ENCODE peak calls at places on chromosome 12, in six cellular contexts. One of them, this sample, is unnamed.

GRCh38 chr12:28025821-28026505 is 53.4 kb upstream of the PTHLH start:
- DNase-seq in neural progenitor cell: no peak
- DNase-seq in HCT116: no peak
- DNase-seq in GM23248: no peak
- DNase-seq in GM23338: peak; percentile 10
- DNase-seq in IMR-90: no peak
- DNase-seq in this sample: no peak

GRCh38 chr12:100058482-100059029 is 73.8 kb upstream of the ANKS1B start:
- DNase-seq in neural progenitor cell: no peak
- DNase-seq in HCT116: no peak
- DNase-seq in GM23248: peak; percentile 85
- DNase-seq in GM23338: no peak
- DNase-seq in IMR-90: peak; percentile 96
- DNase-seq in this sample: peak; percentile 86

GRCh38 chr12:69071091-69071370 is 138.1 kb upstream of the CPM start:
- DNase-seq in neural progenitor cell: no peak
- DNase-seq in HCT116: no peak
- DNase-seq in GM23248: no peak
- DNase-seq in GM23338: no peak
- DNase-seq in IMR-90: no peak
- DNase-seq in this sample: no peak

GRCh38 chr12:56206373-56207166 is 15.2 kb downstream of the RNF41 start:
- DNase-seq in neural progenitor cell: peak; percentile 69
- DNase-seq in HCT116: no peak
- DNase-seq in GM23248: peak; percentile 75
- DNase-seq in GM23338: peak; percentile 90
- DNase-seq in IMR-90: peak; percentile 54
- DNase-seq in this sample: peak; percentile 50

GRCh38 chr12:15435597-15435996 is 113.3 kb downstream of the PTPRO start:
- DNase-seq in neural progenitor cell: no peak
- DNase-seq in HCT116: no peak
- DNase-seq in GM23248: peak; percentile 25
- DNase-seq in GM23338: peak; percentile 31
- DNase-seq in IMR-90: peak; percentile 9
- DNase-seq in this sample: no peak

GRCh38 chr12:112901271-112901670 is 5.5 kb upstream of the OAS1 start:
- DNase-seq in neural progenitor cell: no peak
- DNase-seq in HCT116: no peak
- DNase-seq in GM23248: no peak
- DNase-seq in GM23338: no peak
- DNase-seq in IMR-90: no peak
- DNase-seq in this sample: no peak

GRCh38 chr12:52307836-52308806 is 13.1 kb downstream of the KRT83 start:
- DNase-seq in neural progenitor cell: peak; percentile 88
- DNase-seq in HCT116: peak; percentile 24
- DNase-seq in GM23248: peak; percentile 78
- DNase-seq in GM23338: peak; percentile 89
- DNase-seq in IMR-90: peak; percentile 11
- DNase-seq in this sample: peak; percentile 50

GRCh38 chr12:16095531-16096110 is 181.9 kb downstream of the SLC15A5 start:
- DNase-seq in neural progenitor cell: no peak
- DNase-seq in HCT116: no peak
- DNase-seq in GM23248: no peak
- DNase-seq in GM23338: no peak
- DNase-seq in IMR-90: no peak
- DNase-seq in this sample: no peak

GRCh38 chr12:88844426-88844825 is 264.2 kb upstream of the KITLG start:
- DNase-seq in neural progenitor cell: no peak
- DNase-seq in HCT116: no peak
- DNase-seq in GM23248: no peak
- DNase-seq in GM23338: peak; percentile 10
- DNase-seq in IMR-90: no peak
- DNase-seq in this sample: no peak

GRCh38 chr12:25135531-25136154 is 59.3 kb downstream of the DNAI7 start:
- DNase-seq in neural progenitor cell: peak; percentile 28
- DNase-seq in HCT116: peak; percentile 8
- DNase-seq in GM23248: no peak
- DNase-seq in GM23338: peak; percentile 85
- DNase-seq in IMR-90: no peak
- DNase-seq in this sample: peak; percentile 91

GRCh38 chr12:94792690-94793089 is 142.3 kb upstream of the TMCC3 start:
- DNase-seq in neural progenitor cell: no peak
- DNase-seq in HCT116: no peak
- DNase-seq in GM23248: no peak
- DNase-seq in GM23338: no peak
- DNase-seq in IMR-90: peak; percentile 5
- DNase-seq in this sample: no peak

GRCh38 chr12:17992002-17992656 is 97.9 kb downstream of the RERGL start:
- DNase-seq in neural progenitor cell: peak; percentile 49
- DNase-seq in HCT116: peak; percentile 28
- DNase-seq in GM23248: peak; percentile 59
- DNase-seq in GM23338: peak; percentile 72
- DNase-seq in IMR-90: peak; percentile 7
- DNase-seq in this sample: peak; percentile 19

GRCh38 chr12:43676183-43676813 is 82.3 kb downstream of the PUS7L start:
- DNase-seq in neural progenitor cell: peak; percentile 42
- DNase-seq in HCT116: peak; percentile 46
- DNase-seq in GM23248: peak; percentile 24
- DNase-seq in GM23338: peak; percentile 60
- DNase-seq in IMR-90: peak; percentile 1
- DNase-seq in this sample: peak; percentile 12

GRCh38 chr12:96199465-96199864 is 5.3 kb downstream of the ELK3 start:
- DNase-seq in neural progenitor cell: no peak
- DNase-seq in HCT116: no peak
- DNase-seq in GM23248: no peak
- DNase-seq in GM23338: no peak
- DNase-seq in IMR-90: no peak
- DNase-seq in this sample: no peak

GRCh38 chr12:54749191-54749818 is 101.1 kb upstream of the DCD start:
- DNase-seq in neural progenitor cell: peak; percentile 62
- DNase-seq in HCT116: peak; percentile 37
- DNase-seq in GM23248: peak; percentile 62
- DNase-seq in GM23338: peak; percentile 57
- DNase-seq in IMR-90: peak; percentile 47
- DNase-seq in this sample: peak; percentile 28

GRCh38 chr12:75585309-75585708 is 73.9 kb upstream of the KRR1 start:
- DNase-seq in neural progenitor cell: no peak
- DNase-seq in HCT116: peak; percentile 19
- DNase-seq in GM23248: peak; percentile 86
- DNase-seq in GM23338: no peak
- DNase-seq in IMR-90: peak; percentile 92
- DNase-seq in this sample: peak; percentile 63

GRCh38 chr12:71183846-71184245 is 26.0 kb upstream of the TSPAN8 start:
- DNase-seq in neural progenitor cell: no peak
- DNase-seq in HCT116: no peak
- DNase-seq in GM23248: no peak
- DNase-seq in GM23338: no peak
- DNase-seq in IMR-90: no peak
- DNase-seq in this sample: no peak

GRCh38 chr12:15698377-15698867 is 90.8 kb downstream of the EPS8 start:
- DNase-seq in neural progenitor cell: peak; percentile 14
- DNase-seq in HCT116: no peak
- DNase-seq in GM23248: no peak
- DNase-seq in GM23338: peak; percentile 42
- DNase-seq in IMR-90: no peak
- DNase-seq in this sample: no peak

GRCh38 chr12:123941485-123942276 is 30.9 kb downstream of the CCDC92 start:
- DNase-seq in neural progenitor cell: no peak
- DNase-seq in HCT116: no peak
- DNase-seq in GM23248: no peak
- DNase-seq in GM23338: no peak
- DNase-seq in IMR-90: no peak
- DNase-seq in this sample: no peak

GRCh38 chr12:9077576-9078031 is 38.1 kb downstream of the A2M start:
- DNase-seq in neural progenitor cell: no peak
- DNase-seq in HCT116: no peak
- DNase-seq in GM23248: no peak
- DNase-seq in GM23338: no peak
- DNase-seq in IMR-90: no peak
- DNase-seq in this sample: peak; percentile 13

GRCh38 chr12:46356655-46357437 is 15.7 kb downstream of the SLC38A2 start:
- DNase-seq in neural progenitor cell: no peak
- DNase-seq in HCT116: no peak
- DNase-seq in GM23248: peak; percentile 74
- DNase-seq in GM23338: no peak
- DNase-seq in IMR-90: no peak
- DNase-seq in this sample: no peak

GRCh38 chr12:121797937-121798801 is 4.7 kb upstream of the RHOF start:
- DNase-seq in neural progenitor cell: peak; percentile 65
- DNase-seq in HCT116: no peak
- DNase-seq in GM23248: peak; percentile 37
- DNase-seq in GM23338: peak; percentile 49
- DNase-seq in IMR-90: peak; percentile 50
- DNase-seq in this sample: no peak

GRCh38 chr12:3012786-3013185 is 53.6 kb downstream of the TEAD4 start:
- DNase-seq in neural progenitor cell: no peak
- DNase-seq in HCT116: no peak
- DNase-seq in GM23248: no peak
- DNase-seq in GM23338: no peak
- DNase-seq in IMR-90: peak; percentile 70
- DNase-seq in this sample: no peak

DNA sequence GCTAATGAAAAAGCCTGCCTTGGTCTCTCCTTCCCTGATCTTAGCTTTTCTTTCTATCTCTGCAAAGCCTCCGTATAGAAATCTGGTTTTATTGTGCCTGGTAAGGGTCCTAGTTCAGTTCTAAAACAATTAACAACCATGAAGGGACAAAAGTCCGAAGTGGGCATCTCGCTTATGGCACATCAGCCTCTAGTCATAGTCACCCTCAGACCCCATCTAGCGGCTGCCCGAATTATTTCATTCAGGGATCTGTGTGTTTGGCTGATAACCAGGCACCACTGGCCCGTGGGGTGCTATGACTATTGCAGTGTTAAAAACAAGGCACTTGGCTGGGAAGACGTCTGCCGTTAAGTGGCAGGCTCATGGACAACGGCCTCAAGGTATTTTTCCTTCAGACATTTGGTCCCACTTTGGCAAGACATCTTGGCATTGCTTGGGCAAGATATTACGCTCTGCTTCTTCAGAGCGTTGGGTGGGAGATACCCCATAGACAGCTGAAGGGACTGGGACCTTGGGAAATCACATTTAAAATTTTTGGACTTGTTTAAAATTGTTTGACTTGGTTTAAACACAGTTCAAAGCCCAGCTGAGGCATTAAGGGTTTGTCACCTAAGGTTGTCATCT is 87.1 kb downstream of the SINHCAF start:
- DNase-seq in neural progenitor cell: peak; percentile 76
- DNase-seq in HCT116: peak; percentile 54
- DNase-seq in GM23248: peak; percentile 81
- DNase-seq in GM23338: peak; percentile 83
- DNase-seq in IMR-90: peak; percentile 50
- DNase-seq in this sample: peak; percentile 61
- H2AFZ ChIP-seq in neural progenitor cell: peak overlapping the region; percentile 82
- H2AFZ ChIP-seq in HCT116: peak overlapping the region; percentile 93
- H2AFZ ChIP-seq in GM23248: peak overlapping the region; percentile 74
- H2AFZ ChIP-seq in GM23338: no peak overlapping the region
- H2AFZ ChIP-seq in IMR-90: no peak overlapping the region
- H2AFZ ChIP-seq in this sample: peak overlapping the region; percentile 24

GRCh38 chr12:23630524-23630923 is 318.9 kb downstream of the SOX5 start:
- DNase-seq in neural progenitor cell: no peak
- DNase-seq in HCT116: no peak
- DNase-seq in GM23248: no peak
- DNase-seq in GM23338: no peak
- DNase-seq in IMR-90: no peak
- DNase-seq in this sample: no peak

GRCh38 chr12:23631991-23632390 is 317.5 kb downstream of the SOX5 start:
- DNase-seq in neural progenitor cell: peak; percentile 8
- DNase-seq in HCT116: no peak
- DNase-seq in GM23248: no peak
- DNase-seq in GM23338: no peak
- DNase-seq in IMR-90: peak; percentile 23
- DNase-seq in this sample: no peak

GRCh38 chr12:23628836-23629235 is 320.6 kb downstream of the SOX5 start:
- DNase-seq in neural progenitor cell: peak; percentile 9
- DNase-seq in HCT116: no peak
- DNase-seq in GM23248: no peak
- DNase-seq in GM23338: peak; percentile 16
- DNase-seq in IMR-90: no peak
- DNase-seq in this sample: no peak

DNA sequence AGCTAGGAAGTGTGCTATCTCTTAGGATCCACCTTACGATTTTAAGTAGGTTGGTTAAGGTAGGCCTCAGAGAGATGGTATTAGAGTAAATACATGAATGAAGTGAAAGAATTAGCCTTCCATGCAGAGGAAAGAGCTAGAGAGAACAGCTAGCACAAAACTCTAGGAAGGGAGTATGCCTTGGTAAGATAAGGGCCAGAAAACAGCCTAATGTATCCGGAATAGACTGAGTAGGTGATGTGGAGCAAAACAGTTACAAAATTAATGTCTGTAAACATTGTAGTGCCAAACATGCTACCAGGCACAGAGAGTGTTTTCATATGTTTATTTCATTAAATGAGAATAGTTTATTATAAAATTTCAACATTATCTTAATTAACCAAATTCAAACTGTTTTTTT is 315.1 kb downstream of the SOX5 start:
- DNase-seq in neural progenitor cell: no peak
- DNase-seq in HCT116: no peak
- DNase-seq in GM23248: no peak
- DNase-seq in GM23338: no peak
- DNase-seq in IMR-90: no peak
- DNase-seq in this sample: no peak
- H2AFZ ChIP-seq in neural progenitor cell: no peak overlapping the region
- H2AFZ ChIP-seq in HCT116: no peak overlapping the region
- H2AFZ ChIP-seq in GM23248: no peak overlapping the region
- H2AFZ ChIP-seq in GM23338: no peak overlapping the region
- H2AFZ ChIP-seq in IMR-90: no peak overlapping the region
- H2AFZ ChIP-seq in this sample: no peak overlapping the region

GRCh38 chr12:13210543-13211190 is 14.1 kb downstream of the EMP1 start:
- DNase-seq in neural progenitor cell: no peak
- DNase-seq in HCT116: no peak
- DNase-seq in GM23248: peak; percentile 69
- DNase-seq in GM23338: no peak
- DNase-seq in IMR-90: no peak
- DNase-seq in this sample: no peak

GRCh38 chr12:13211859-13212664 is 15.5 kb downstream of the EMP1 start:
- DNase-seq in neural progenitor cell: peak; percentile 83
- DNase-seq in HCT116: peak; percentile 53
- DNase-seq in GM23248: peak; percentile 80
- DNase-seq in GM23338: peak; percentile 92
- DNase-seq in IMR-90: peak; percentile 71
- DNase-seq in this sample: no peak

GRCh38 chr12:13210022-13210539 is 13.6 kb downstream of the EMP1 start:
- DNase-seq in neural progenitor cell: peak; percentile 14
- DNase-seq in HCT116: no peak
- DNase-seq in GM23248: peak; percentile 26
- DNase-seq in GM23338: no peak
- DNase-seq in IMR-90: no peak
- DNase-seq in this sample: no peak

GRCh38 chr12:13209279-13210021 is 12.9 kb downstream of the EMP1 start:
- DNase-seq in neural progenitor cell: no peak
- DNase-seq in HCT116: no peak
- DNase-seq in GM23248: peak; percentile 65
- DNase-seq in GM23338: no peak
- DNase-seq in IMR-90: no peak
- DNase-seq in this sample: no peak

GRCh38 chr12:13211191-13211858 is 14.8 kb downstream of the EMP1 start:
- DNase-seq in neural progenitor cell: no peak
- DNase-seq in HCT116: no peak
- DNase-seq in GM23248: peak; percentile 45
- DNase-seq in GM23338: no peak
- DNase-seq in IMR-90: peak; percentile 34
- DNase-seq in this sample: no peak
- H2AFZ ChIP-seq in neural progenitor cell: peak overlapping the region; percentile 99
- H2AFZ ChIP-seq in HCT116: no peak overlapping the region
- H2AFZ ChIP-seq in GM23248: no peak overlapping the region
- H2AFZ ChIP-seq in GM23338: peak overlapping the region; percentile 88
- H2AFZ ChIP-seq in IMR-90: no peak overlapping the region
- H2AFZ ChIP-seq in this sample: no peak overlapping the region

GRCh38 chr12:40336573-40337199 is 111.9 kb downstream of the LRRK2 start:
- DNase-seq in neural progenitor cell: no peak
- DNase-seq in HCT116: no peak
- DNase-seq in GM23248: peak; percentile 53
- DNase-seq in GM23338: peak; percentile 43
- DNase-seq in IMR-90: peak; percentile 5
- DNase-seq in this sample: no peak
- H2AFZ ChIP-seq in neural progenitor cell: peak overlapping the region; percentile 56
- H2AFZ ChIP-seq in HCT116: no peak overlapping the region
- H2AFZ ChIP-seq in GM23248: no peak overlapping the region
- H2AFZ ChIP-seq in GM23338: peak overlapping the region; percentile 29
- H2AFZ ChIP-seq in IMR-90: no peak overlapping the region
- H2AFZ ChIP-seq in this sample: no peak overlapping the region